ENCODE peak calls at places on chromosomes 3 and 15, in eight cellular contexts. M, B, A, D, Y, Z, Q and W are unnamed samples.

GRCh38 chr3:123758081-123758564 is 126.0 kb downstream of the MYLK start:
- DNase-seq in Y (no peak), M (peak; percentile 92), B (no peak), Z (no peak), Q (no peak), A (no peak), D (no peak), W (no peak)

GRCh38 chr3:43707998-43708397 is 17.3 kb downstream of the ABHD5 start:
- DNase-seq in Z (peak; percentile 61), Q (peak; percentile 17), Y (no peak), M (peak; percentile 91), B (no peak), D (no peak), A (no peak), W (no peak)

GRCh38 chr3:46406440-46406785 is 453 bp downstream of the CCR5AS start:
- DNase-seq in Q (no peak), Z (no peak), M (no peak), A (no peak), D (no peak), Y (no peak), B (no peak), W (no peak)

GRCh38 chr3:46888705-46889104 is 11.2 kb downstream of the PTH1R start:
- DNase-seq in Q (no peak), Y (no peak), B (no peak), A (no peak), M (no peak), D (no peak), Z (no peak), W (no peak)

GRCh38 chr3:48402281-48402732 is 27.6 kb downstream of the PLXNB1 start:
- DNase-seq in B (no peak), Y (no peak), M (peak; percentile 90), Z (peak; percentile 67), A (no peak), D (no peak), Q (peak; percentile 61), W (peak; percentile 43)

GRCh38 chr3:45677045-45677436 is 12.2 kb upstream of the SACM1L start:
- DNase-seq in B (peak; percentile 22), Z (no peak), M (peak; percentile 89), Y (no peak), D (peak; percentile 34), Q (no peak), A (no peak), W (peak; percentile 75)

GRCh38 chr3:17088602-17089313 is 204.0 kb downstream of the PLCL2 start:
- DNase-seq in M (no peak), B (no peak), D (peak; percentile 24), Z (no peak), Q (no peak), Y (no peak), A (no peak), W (no peak)

GRCh38 chr3:64716110-64716509 is 28.3 kb upstream of the ADAMTS9 start:
- DNase-seq in Z (no peak), Q (no peak), Y (no peak), D (no peak), M (no peak), B (no peak), A (no peak), W (no peak)

GRCh38 chr15:33026614-33027013 is 167.9 kb downstream of the FMN1 start:
- DNase-seq in M (peak; percentile 33), D (no peak), Q (no peak), Y (no peak), A (no peak), B (no peak), Z (no peak), W (no peak)

GRCh38 chr3:83011471-83011870 is 1250.0 kb upstream of the GBE1 start:
- DNase-seq in A (no peak), B (no peak), M (no peak), Z (peak; percentile 54), D (no peak), Q (no peak), Y (no peak), W (no peak)

GRCh38 chr15:48170981-48171380 is 7.1 kb downstream of the MYEF2 start:
- DNase-seq in M (no peak), Q (no peak), Z (no peak), D (no peak), A (peak; percentile 38), B (no peak), Y (no peak), W (no peak)

GRCh38 chr3:179000144-179000543 is 71.5 kb downstream of the ZMAT3 start:
- DNase-seq in M (peak; percentile 14), B (no peak), Y (no peak), D (no peak), Q (no peak), Z (no peak), A (no peak), W (no peak)

GRCh38 chr3:47482411-47482810 is 6.7 kb upstream of the SCAP start:
- DNase-seq in A (peak; percentile 89), Q (no peak), Z (no peak), M (peak; percentile 5), D (no peak), B (peak; percentile 43), Y (no peak), W (no peak)

GRCh38 chr15:82021992-82022391 is 23.8 kb downstream of the MEX3B start:
- DNase-seq in B (no peak), M (peak; percentile 92), Y (no peak), A (no peak), Q (no peak), D (no peak), Z (no peak), W (no peak)

GRCh38 chr3:55591893-55592292 is 104.8 kb upstream of the WNT5A start:
- DNase-seq in Z (no peak), Y (no peak), A (peak; percentile 60), B (no peak), D (no peak), Q (no peak), M (no peak), W (no peak)

GRCh38 chr3:49244589-49245205 is 32.3 kb downstream of the C3orf62 start:
- DNase-seq in A (no peak), Z (no peak), Q (peak; percentile 69), D (no peak), M (no peak), B (no peak), Y (no peak), W (peak; percentile 90)

GRCh38 chr15:42413914-42414313 is 54.6 kb downstream of the CAPN3 start:
- DNase-seq in M (no peak), D (no peak), B (no peak), Q (no peak), A (no peak), Z (no peak), Y (no peak), W (no peak)

GRCh38 chr3:155377861-155378260 is 84.4 kb upstream of the STRIT1 start:
- DNase-seq in Y (no peak), B (no peak), M (no peak), A (no peak), D (no peak), Z (no peak), Q (no peak), W (no peak)

GRCh38 chr3:197525706-197526105 is 30.1 kb downstream of the BDH1 start:
- DNase-seq in D (no peak), Y (no peak), Z (no peak), Q (no peak), M (peak; percentile 41), B (no peak), A (peak; percentile 50), W (no peak)

GRCh38 chr3:188469228-188469885 is 315.4 kb downstream of the LPP start:
- DNase-seq in Q (no peak), Y (no peak), A (no peak), B (no peak), D (no peak), Z (no peak), M (peak; percentile 77), W (no peak)

GRCh38 chr3:194218646-194219453 is 82.9 kb downstream of the HES1 start:
- DNase-seq in M (no peak), Z (no peak), B (no peak), A (no peak), D (no peak), Y (no peak), Q (no peak), W (peak; percentile 51)

GRCh38 chr3:19348929-19349564 is 200.7 kb downstream of the KCNH8 start:
- DNase-seq in Y (peak; percentile 17), A (peak; percentile 75), Z (peak; percentile 3), M (peak; percentile 2), Q (peak; percentile 4), B (peak; percentile 61), D (no peak), W (no peak)

GRCh38 chr15:86038491-86038890 is 41.2 kb upstream of the AGBL1 start:
- DNase-seq in A (no peak), B (no peak), D (no peak), Y (no peak), M (no peak), Z (no peak), Q (no peak), W (no peak)

GRCh38 chr15:43854801-43855200 is 28.0 kb downstream of the WDR76 start:
- DNase-seq in A (no peak), Q (no peak), Y (no peak), M (peak; percentile 13), D (no peak), Z (no peak), B (no peak), W (no peak)

GRCh38 chr15:71526061-71526460 is 284.3 kb upstream of the NR2E3 start:
- DNase-seq in A (no peak), M (no peak), Q (no peak), Y (no peak), B (peak; percentile 33), D (no peak), Z (no peak), W (no peak)

GRCh38 chr3:87350367-87351199 is 74.2 kb upstream of the POU1F1 start:
- DNase-seq in B (peak; percentile 72), Q (no peak), Z (no peak), Y (peak; percentile 55), M (peak; percentile 48), D (no peak), A (peak; percentile 80), W (no peak)

GRCh38 chr3:37291275-37291700 is 116.9 kb upstream of the LRRFIP2 start:
- DNase-seq in D (no peak), Y (no peak), Z (peak; percentile 62), A (no peak), Q (no peak), B (no peak), M (peak; percentile 96), W (peak; percentile 55)

GRCh38 chr3:52023860-52024764 is 28.4 kb upstream of the RPL29 start:
- DNase-seq in Z (no peak), Y (no peak), A (peak; percentile 88), M (no peak), B (no peak), D (no peak), Q (no peak), W (no peak)

GRCh38 chr15:87747106-87747505 is 509.4 kb downstream of the NTRK3 start:
- DNase-seq in Q (no peak), B (no peak), D (no peak), M (no peak), A (no peak), Z (no peak), Y (no peak), W (peak; percentile 39)

GRCh38 chr3:72310028-72310987 is 525.4 kb upstream of the PROK2 start:
- DNase-seq in D (no peak), Z (peak; percentile 12), B (no peak), A (peak; percentile 83), Q (peak; percentile 7), M (peak; percentile 48), Y (no peak), W (peak; percentile 65)

GRCh38 chr3:85189731-85190130 is 230.9 kb downstream of the CADM2 start:
- DNase-seq in B (no peak), Z (no peak), D (no peak), Q (no peak), Y (no peak), M (no peak), A (no peak), W (no peak)

GRCh38 chr15:65081758-65082157 is 5.2 kb downstream of the KBTBD13 start:
- DNase-seq in B (no peak), Y (no peak), M (no peak), A (no peak), D (no peak), Q (no peak), Z (no peak), W (peak; percentile 78)

GRCh38 chr15:77871838-77872371 is 205.6 kb downstream of the TBC1D2B start:
- DNase-seq in Z (no peak), Q (no peak), M (no peak), B (peak; percentile 59), Y (no peak), D (no peak), A (peak; percentile 56), W (no peak)